ENCODE peak calls at places on chromosomes 12 and 14, in four cellular contexts. L, K, F and Z are unnamed samples.

GRCh38 chr12:67798763-67799162 is 150.2 kb downstream of the DYRK2 start:
- DNase-seq in L (peak), K (no peak), F (no peak), Z (no peak)

GRCh38 chr12:123231931-123232330 is 1.0 kb downstream of the MPHOSPH9 start:
- DNase-seq in L (no peak), K (no peak), F (no peak), Z (no peak)

GRCh38 chr12:112167728-112168525 is 42.6 kb downstream of the TRAFD1 start:
- DNase-seq in L (no peak), K (no peak), F (no peak), Z (no peak)

GRCh38 chr12:116415408-116416108 is 138.1 kb upstream of the MED13L start:
- DNase-seq in L (no peak), K (no peak), F (no peak), Z (no peak)

GRCh38 chr14:23434488-23435219 is 806 bp downstream of the MYH7 start:
- DNase-seq in L (no peak), K (no peak), F (no peak), Z (no peak)

GRCh38 chr12:48414046-48414445 is 58.3 kb upstream of the ANP32D start:
- DNase-seq in L (no peak), K (peak), F (no peak), Z (no peak)

GRCh38 chr14:55071051-55071450 is 19.6 kb downstream of the MAPK1IP1L start:
- DNase-seq in L (peak), K (no peak), F (no peak), Z (no peak)

GRCh38 chr12:57389033-57389432 is 41.8 kb downstream of the R3HDM2 start:
- DNase-seq in L (peak), K (no peak), F (peak), Z (peak)

GRCh38 chr12:84305144-84305543 is 607.5 kb downstream of the SLC6A15 start:
- DNase-seq in L (peak), K (no peak), F (no peak), Z (no peak)

GRCh38 chr12:107612508-107612907 is 73.1 kb upstream of the PWP1 start:
- DNase-seq in L (peak), K (no peak), F (no peak), Z (no peak)